ENCODE peak calls at places on chromosomes 1 and 21, in seven cellular contexts. W is adipocyte, M is DMS79 treated with DMSO at 0.1 percent for 48 hours, T is A172, B is NCI-H1417 treated with DMSO at 0.1 percent for 48 hours, V is amniotic epithelial cell, C is HTR-8/SVneo. K is an unnamed sample.
A peak's percentile ranks its signal among the peaks of the same experiment; 100 is the strongest.

GRCh38 chr1:226687476-226687875 is 51.6 kb downstream of the ITPKB start:
- DNase-seq in W (no peak), M (no peak), T (no peak), B (no peak), V (no peak), C (no peak), K (no peak)

GRCh38 chr1:53393325-53393792 is 65.5 kb upstream of the LRP8 start:
- DNase-seq in W (peak; percentile 90), M (peak; percentile 39), T (peak; percentile 40), B (no peak), V (peak; percentile 36), C (peak; percentile 81), K (peak; percentile 71)

GRCh38 chr1:15848143-15848928 is 829 bp downstream of the SPEN start:
- DNase-seq in W (peak; percentile 77), M (no peak), T (no peak), B (no peak), V (no peak), C (no peak), K (peak; percentile 37)

GRCh38 chr1:52007228-52008073 is 17.0 kb upstream of the RAB3B start:
- DNase-seq in W (peak; percentile 50), M (no peak), T (no peak), B (no peak), V (no peak), C (no peak), K (no peak)

GRCh38 chr1:163440090-163440489 is 118.3 kb downstream of the NUF2 start:
- DNase-seq in W (no peak), M (no peak), T (no peak), B (no peak), V (peak; percentile 0), C (no peak), K (no peak)

GRCh38 chr1:204578867-204579664 is 62.9 kb downstream of the MDM4 start:
- DNase-seq in W (peak; percentile 29), M (peak; percentile 28), T (no peak), B (no peak), V (no peak), C (no peak), K (peak; percentile 20)

GRCh38 chr1:225428066-225428878 is 434 bp upstream of the LBR start:
- DNase-seq in W (peak; percentile 98), M (peak; percentile 73), T (peak; percentile 78), B (peak; percentile 80), V (peak; percentile 83), C (peak; percentile 93), K (peak; percentile 89)

GRCh38 chr1:162605225-162605927 is 26.9 kb upstream of the DDR2 start:
- DNase-seq in W (peak; percentile 90), M (no peak), T (peak; percentile 96), B (no peak), V (peak; percentile 94), C (peak; percentile 32), K (peak; percentile 93)

GRCh38 chr1:92411511-92411910 is 75.2 kb downstream of the GFI1 start:
- DNase-seq in W (peak; percentile 66), M (no peak), T (peak; percentile 6), B (no peak), V (peak; percentile 43), C (peak; percentile 15), K (peak; percentile 78)

GRCh38 chr1:207058878-207059867 is 6.1 kb downstream of the PFKFB2 start:
- DNase-seq in W (no peak), M (peak; percentile 95), T (no peak), B (no peak), V (no peak), C (no peak), K (no peak)

GRCh38 chr1:88730995-88731394 is 46.9 kb downstream of the PKN2 start:
- DNase-seq in W (no peak), M (peak; percentile 44), T (no peak), B (no peak), V (no peak), C (no peak), K (no peak)

GRCh38 chr1:210586785-210587184 is 258.1 kb downstream of the HHAT start:
- DNase-seq in W (no peak), M (peak; percentile 20), T (no peak), B (no peak), V (no peak), C (no peak), K (no peak)

GRCh38 chr1:230174765-230175747 is 108.0 kb downstream of the GALNT2 start:
- DNase-seq in W (no peak), M (no peak), T (no peak), B (no peak), V (no peak), C (no peak), K (no peak)

GRCh38 chr1:99529002-99529401 is 116.9 kb upstream of the PALMD start:
- DNase-seq in W (no peak), M (no peak), T (no peak), B (no peak), V (no peak), C (no peak), K (no peak)

GRCh38 chr1:202124107-202124506 is 1.4 kb downstream of the GPR37L1 start:
- DNase-seq in W (no peak), M (no peak), T (no peak), B (no peak), V (no peak), C (no peak), K (no peak)

GRCh38 chr1:19981507-19982312 is 2.3 kb upstream of the PLA2G2A start:
- DNase-seq in W (no peak), M (no peak), T (no peak), B (no peak), V (peak; percentile 12), C (no peak), K (no peak)

GRCh38 chr21:26820473-26820872 is 24.7 kb downstream of the ADAMTS1 start:
- DNase-seq in W (no peak), M (no peak), T (no peak), B (no peak), V (no peak), C (no peak), K (no peak)

GRCh38 chr1:149937779-149938178 is 1.1 kb upstream of the MTMR11 start:
- DNase-seq in W (peak; percentile 24), M (no peak), T (no peak), B (no peak), V (no peak), C (no peak), K (no peak)